ENCODE peak calls at places on chromosome 20, in six cellular contexts. Z, U, I, B, Q and A are unnamed samples.

GRCh38 chr20:51480507-51481270 is 61.8 kb downstream of the NFATC2 start:
- DNase-seq in Z (no peak), B (no peak), I (no peak), U (no peak), Q (no peak), A (no peak)

GRCh38 chr20:48949304-48950170 is 28.0 kb downstream of the ARFGEF2 start:
- DNase-seq in B (no peak), Q (no peak), I (no peak), U (no peak), Z (no peak), A (peak)

GRCh38 chr20:4937422-4938319 is 63.6 kb downstream of the SLC23A2 start:
- DNase-seq in Z (no peak), B (no peak), U (no peak), I (no peak), Q (no peak), A (no peak)

GRCh38 chr20:7691647-7692046 is 248.6 kb downstream of the HAO1 start:
- DNase-seq in I (no peak), Q (no peak), U (no peak), Z (no peak), B (no peak), A (no peak)

GRCh38 chr20:64168381-64169088 is 4.3 kb downstream of the MYT1 start:
- DNase-seq in I (no peak), U (no peak), Z (no peak), Q (no peak), B (no peak), A (no peak)

GRCh38 chr20:58702859-58703648 is 10.5 kb downstream of the NPEPL1 start:
- DNase-seq in Z (no peak), B (no peak), Q (no peak), U (no peak), I (no peak), A (peak)

GRCh38 chr20:24746351-24746685 is 202.8 kb upstream of the CST7 start:
- DNase-seq in U (no peak), Q (peak), B (peak), I (peak), Z (peak), A (no peak)

GRCh38 chr20:59644371-59644939 is 40.1 kb downstream of the PHACTR3 start:
- DNase-seq in B (no peak), I (no peak), Q (no peak), U (no peak), Z (no peak), A (no peak)

GRCh38 chr20:20549267-20549612 is 163.2 kb downstream of the RALGAPA2 start:
- DNase-seq in Z (no peak), B (no peak), U (no peak), Q (no peak), I (no peak), A (peak)

GRCh38 chr20:20395856-20396600 is 28.1 kb downstream of the INSM1 start:
- DNase-seq in U (no peak), I (no peak), Z (no peak), Q (no peak), B (no peak), A (no peak)

GRCh38 chr20:46351357-46352058 is 43.2 kb upstream of the CDH22 start:
- DNase-seq in B (no peak), I (peak), Z (no peak), Q (no peak), U (no peak), A (no peak)

GRCh38 chr20:47118201-47118600 is 223.6 kb downstream of the EYA2 start:
- DNase-seq in B (no peak), Z (no peak), Q (no peak), I (no peak), U (no peak), A (no peak)

GRCh38 chr20:33704197-33704924 is 15.7 kb downstream of the PXMP4 start:
- DNase-seq in B (no peak), Q (no peak), U (no peak), Z (no peak), I (no peak), A (no peak)

GRCh38 chr20:49052334-49052733 is 6.2 kb downstream of the CSE1L start:
- DNase-seq in B (no peak), I (no peak), Q (no peak), Z (peak), U (no peak), A (no peak)

GRCh38 chr20:56465997-56466396 is 2.4 kb upstream of the RTF2 start:
- DNase-seq in B (no peak), Z (no peak), Q (no peak), I (no peak), U (no peak), A (no peak)

GRCh38 chr20:43559588-43559987 is 761 bp downstream of the SGK2 start:
- DNase-seq in B (no peak), Q (no peak), Z (no peak), U (no peak), I (no peak), A (no peak)

GRCh38 chr20:16476032-16476431 is 97.2 kb downstream of the KIF16B start:
- DNase-seq in I (peak), U (no peak), Z (peak), Q (no peak), B (no peak), A (peak)

GRCh38 chr20:37528442-37529213 is 952 bp upstream of the BLCAP start:
- DNase-seq in Z (no peak), B (no peak), Q (no peak), U (no peak), I (no peak), A (no peak)

GRCh38 chr20:37529214-37529967 is 1.7 kb upstream of the BLCAP start:
- DNase-seq in B (no peak), Q (no peak), U (no peak), Z (peak), I (no peak), A (no peak)

GRCh38 chr20:37526839-37527637 is 638 bp downstream of the BLCAP start:
- DNase-seq in Q (no peak), Z (peak), I (peak), B (peak), U (no peak), A (peak)

GRCh38 chr20:37526238-37526838 is 1.3 kb downstream of the BLCAP start:
- DNase-seq in I (no peak), U (no peak), Z (no peak), B (peak), Q (no peak), A (peak)

DNA sequence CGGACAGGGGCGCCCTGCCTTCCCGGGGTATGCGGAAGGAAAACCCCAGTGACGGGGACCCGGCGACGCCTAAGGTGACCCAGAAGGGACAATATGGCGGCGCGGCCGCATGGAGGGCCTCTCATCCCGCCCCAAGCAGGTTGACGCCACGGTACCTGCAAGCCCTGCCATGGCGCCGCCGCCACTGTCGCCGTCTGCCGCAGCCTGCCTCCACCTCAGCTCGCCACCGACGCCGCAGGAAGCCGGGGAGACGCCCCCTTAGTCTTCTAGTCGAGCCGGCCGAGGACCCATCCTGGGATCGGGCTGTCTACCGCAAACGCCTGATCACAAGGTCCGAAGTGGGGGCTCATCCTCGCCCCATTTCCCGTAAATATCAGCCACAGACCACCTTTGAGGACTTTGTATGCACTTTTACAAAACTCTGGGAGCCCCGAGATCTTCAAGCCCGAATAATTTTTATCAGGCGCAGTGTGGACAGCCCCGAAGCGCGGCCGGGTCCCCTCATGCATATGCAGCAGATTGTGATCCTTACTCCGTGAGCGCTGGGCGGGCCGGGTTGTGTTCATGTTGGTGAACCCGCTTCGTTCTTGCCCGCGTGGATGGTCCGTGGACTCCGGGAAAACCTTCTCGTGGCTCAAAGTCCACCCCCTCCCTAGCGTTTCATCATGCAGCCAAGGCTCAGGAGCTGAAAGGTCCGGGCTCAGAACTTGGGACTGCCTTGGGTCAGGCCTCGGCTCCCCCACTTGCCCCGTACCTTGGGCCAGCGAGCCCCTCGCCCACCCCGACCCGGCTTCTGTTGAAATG is at the start of gene BLCAP:
- DNase-seq in Z (peak), B (peak), U (peak), Q (peak), I (peak), A (peak)
- TF ChIP-seq POLR2A in Z (peak), B (no peak), U (no peak), Q (peak), I (peak), A (peak)

GRCh38 chr20:327041-327945 is 1.9 kb downstream of the SOX12 start:
- DNase-seq in B (peak), Z (peak), U (peak), I (peak), Q (peak), A (peak)
- TF ChIP-seq POLR2A in B (no peak), Z (peak), U (peak), I (peak), Q (no peak), A (peak)

GRCh38 chr20:45336530-45337366 is 11.5 kb downstream of the SDC4 start:
- DNase-seq in B (peak), U (no peak), I (peak), Z (peak), Q (peak), A (no peak)
- TF ChIP-seq POLR2A in B (no peak), U (no peak), I (no peak), Z (no peak), Q (peak), A (no peak)

DNA sequence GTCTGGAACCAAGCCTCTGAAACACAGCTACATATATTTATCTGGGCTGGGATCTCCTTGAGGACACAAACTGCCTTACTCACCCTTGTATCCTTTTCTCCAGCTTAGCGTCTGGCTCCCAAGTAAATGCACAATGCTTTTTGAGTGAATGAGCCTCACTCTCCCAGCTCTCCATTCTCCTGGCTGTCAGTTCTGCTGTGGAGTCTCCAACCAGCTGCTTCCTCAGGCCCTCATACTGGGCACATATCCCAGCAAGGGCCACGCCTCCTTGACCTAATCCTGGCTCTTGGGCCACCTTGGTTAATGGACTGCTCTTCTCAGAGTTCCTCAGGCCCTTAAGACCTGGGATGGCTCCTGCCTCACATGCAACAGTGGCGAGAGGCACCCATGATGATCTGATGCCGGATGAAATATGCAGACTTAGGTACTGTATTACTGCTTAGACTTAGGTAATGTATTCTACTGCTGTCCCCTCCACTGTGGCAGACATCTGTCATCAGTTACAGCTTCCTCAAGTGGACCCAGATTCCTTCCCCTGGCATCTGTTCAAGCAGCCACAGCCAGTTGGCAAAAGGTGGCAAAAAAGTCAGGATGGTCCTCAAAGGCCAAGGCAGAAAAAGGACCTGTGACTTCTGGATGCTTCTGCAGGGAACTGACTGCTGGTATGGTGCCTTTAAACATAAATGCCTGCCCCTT is 16.5 kb downstream of the SNHG17 start:
- DNase-seq in I (no peak), B (no peak), Q (no peak), U (peak), Z (no peak), A (no peak)
- TF ChIP-seq POLR2A in I (no peak), B (no peak), Q (no peak), U (no peak), Z (no peak), A (no peak)

GRCh38 chr20:23629017-23629541 is 8.7 kb downstream of the CST3 start:
- DNase-seq in Z (peak), B (no peak), Q (peak), I (peak), U (no peak), A (no peak)
- TF ChIP-seq POLR2A in Z (no peak), B (no peak), Q (peak), I (no peak), U (no peak), A (no peak)

DNA sequence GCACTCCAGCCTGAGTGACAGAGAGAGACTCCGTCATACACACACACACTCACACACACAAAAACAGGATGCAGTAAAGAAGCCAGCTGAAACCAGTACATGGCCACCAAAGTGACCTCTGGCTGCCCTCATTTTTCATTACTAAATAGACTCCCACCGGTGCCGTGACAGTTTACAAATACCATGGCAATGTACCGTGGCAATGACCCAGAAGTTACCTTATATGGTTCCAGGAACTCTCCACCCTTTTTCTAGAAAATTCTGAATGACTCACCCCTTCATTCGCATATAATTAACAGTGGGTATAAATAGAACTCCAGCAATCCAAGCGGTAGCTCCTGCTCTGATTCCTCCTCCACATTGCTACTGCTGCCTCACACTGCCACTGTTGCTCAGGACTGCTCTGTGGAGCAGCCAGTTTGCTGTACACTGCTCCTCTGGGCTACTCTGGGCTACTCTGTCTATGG is 57.7 kb downstream of the SNX5 start:
- DNase-seq in I (no peak), Z (no peak), B (no peak), U (peak), Q (no peak), A (no peak)
- TF ChIP-seq POLR2A in I (no peak), Z (no peak), B (no peak), U (no peak), Q (no peak), A (no peak)

GRCh38 chr20:62304331-62305148 is 1.7 kb downstream of the ADRM1 start:
- DNase-seq in Q (no peak), Z (peak), U (no peak), B (no peak), I (no peak), A (no peak)

GRCh38 chr20:62302341-62303048 is at the start of gene ADRM1:
- DNase-seq in I (peak), B (peak), U (peak), Q (peak), Z (peak), A (peak)

GRCh38 chr20:62303049-62303326 is 191 bp downstream of the ADRM1 start:
- DNase-seq in I (no peak), Q (no peak), B (no peak), U (no peak), Z (no peak), A (no peak)

GRCh38 chr20:62305149-62305764 is 2.5 kb downstream of the ADRM1 start:
- DNase-seq in U (no peak), I (no peak), Q (no peak), Z (peak), B (no peak), A (no peak)

GRCh38 chr20:62303327-62304226 is 780 bp downstream of the ADRM1 start:
- DNase-seq in U (no peak), Z (peak), Q (no peak), I (no peak), B (no peak), A (peak)
- TF ChIP-seq POLR2A in U (no peak), Z (no peak), Q (no peak), I (no peak), B (no peak), A (no peak)

GRCh38 chr20:57698191-57698866 is 11.5 kb downstream of the PMEPA1 start:
- DNase-seq in I (peak), B (peak), Q (peak), Z (peak), U (no peak), A (no peak)
- TF ChIP-seq POLR2A in I (no peak), B (no peak), Q (no peak), Z (no peak), U (no peak), A (no peak)

DNA sequence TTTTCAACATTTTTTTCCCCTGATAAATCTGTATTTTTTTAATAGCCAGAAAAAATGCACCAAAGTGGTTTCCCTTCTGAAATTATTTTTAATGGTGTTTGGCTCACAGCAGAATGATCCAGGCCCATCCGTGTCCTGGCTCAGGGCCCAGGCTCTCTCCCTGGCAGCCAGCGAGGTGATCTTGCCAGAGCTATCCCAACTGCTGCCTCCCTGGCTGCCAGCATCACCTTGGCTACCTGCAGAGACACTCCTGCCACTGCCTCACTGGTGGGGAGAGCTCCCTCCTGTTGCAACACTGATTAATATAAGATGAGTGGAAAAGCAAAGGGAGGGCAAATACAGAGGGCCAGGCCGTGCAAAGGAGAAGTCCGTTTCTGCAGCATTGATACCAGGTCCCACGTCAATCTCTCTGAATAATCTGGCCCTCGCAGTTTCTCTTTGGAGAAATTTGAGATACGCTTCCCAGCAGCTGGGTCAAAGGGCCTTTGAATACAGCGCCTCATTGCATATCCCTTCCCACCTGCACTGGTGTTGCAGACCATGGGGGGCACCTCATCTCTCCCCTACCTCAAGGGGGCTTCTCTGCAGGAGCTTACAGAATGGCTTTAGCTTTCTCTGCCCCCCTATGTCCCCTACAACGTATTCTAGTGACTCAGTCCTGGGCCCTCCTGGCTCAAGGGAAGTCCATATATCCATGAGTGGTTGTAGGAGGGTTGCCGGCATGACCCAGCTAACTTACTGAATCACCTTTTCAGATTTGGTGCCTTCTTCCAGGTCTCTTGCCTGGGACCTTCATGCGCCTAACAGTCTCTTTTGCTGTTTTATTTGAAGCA is 12.8 kb upstream of the DSTN start:
- DNase-seq in Q (peak), I (no peak), U (peak), B (peak), Z (no peak), A (no peak)
- TF ChIP-seq POLR2A in Q (no peak), I (no peak), U (no peak), B (no peak), Z (no peak), A (no peak)

DNA sequence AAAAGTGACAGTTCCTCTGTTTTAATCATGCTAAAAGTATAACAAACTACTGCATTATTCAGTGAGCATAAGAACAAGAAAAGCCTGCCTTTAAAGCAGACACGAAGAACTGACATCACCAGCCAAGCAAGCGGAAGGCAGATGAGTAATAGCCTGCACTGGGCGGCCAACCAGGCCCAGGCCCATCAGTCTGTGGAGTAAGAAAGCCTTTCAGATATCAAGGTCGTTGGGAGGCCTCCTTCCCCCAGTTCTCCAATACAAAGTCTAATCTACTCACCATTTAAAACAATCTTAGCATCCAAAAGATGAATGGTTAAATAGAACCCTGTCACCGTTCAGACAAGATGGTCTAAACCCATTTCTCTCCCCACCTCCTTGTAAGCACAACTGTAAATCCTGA is 68.2 kb downstream of the ZHX3 start:
- DNase-seq in B (no peak), I (peak), Q (no peak), Z (peak), U (peak), A (peak)
- TF ChIP-seq POLR2A in B (no peak), I (no peak), Q (no peak), Z (no peak), U (no peak), A (no peak)